ENCODE peak calls at places on chromosomes 6 and 20, in four cellular contexts. K is HCT116, N is heart left ventricle, E is body of pancreas. F is an unnamed sample.

GRCh38 chr20:36098364-36098763 is 56.2 kb upstream of the EPB41L1 start:
- DNase-seq in E (peak), N (no peak), K (no peak), F (no peak)

GRCh38 chr20:12030470-12030869 is 112.8 kb downstream of the BTBD3 start:
- DNase-seq in K (no peak), N (no peak), E (peak), F (no peak)

GRCh38 chr6:112215901-112216300 is 38.5 kb downstream of the LAMA4 start:
- DNase-seq in K (no peak), E (no peak), N (no peak), F (no peak)

GRCh38 chr6:129634411-129635230 is 75.4 kb downstream of the ARHGAP18 start:
- DNase-seq in E (no peak), K (no peak), N (no peak), F (no peak)

GRCh38 chr6:23659125-23659524 is 466.9 kb upstream of the NRSN1 start:
- DNase-seq in N (no peak), E (no peak), K (no peak), F (no peak)

GRCh38 chr6:81241717-81242116 is 510.8 kb downstream of the TENT5A start:
- DNase-seq in E (no peak), N (no peak), K (peak), F (peak)

GRCh38 chr6:95572098-95572497 is 5.2 kb upstream of the MANEA start:
- DNase-seq in N (no peak), K (no peak), E (no peak), F (no peak)

GRCh38 chr6:130178692-130179091 is 44.1 kb downstream of the SAMD3 start:
- DNase-seq in N (no peak), E (no peak), K (peak), F (no peak)

GRCh38 chr20:44334306-44334705 is 2.5 kb upstream of the R3HDML start:
- DNase-seq in N (no peak), E (peak), K (no peak), F (no peak)

DNA sequence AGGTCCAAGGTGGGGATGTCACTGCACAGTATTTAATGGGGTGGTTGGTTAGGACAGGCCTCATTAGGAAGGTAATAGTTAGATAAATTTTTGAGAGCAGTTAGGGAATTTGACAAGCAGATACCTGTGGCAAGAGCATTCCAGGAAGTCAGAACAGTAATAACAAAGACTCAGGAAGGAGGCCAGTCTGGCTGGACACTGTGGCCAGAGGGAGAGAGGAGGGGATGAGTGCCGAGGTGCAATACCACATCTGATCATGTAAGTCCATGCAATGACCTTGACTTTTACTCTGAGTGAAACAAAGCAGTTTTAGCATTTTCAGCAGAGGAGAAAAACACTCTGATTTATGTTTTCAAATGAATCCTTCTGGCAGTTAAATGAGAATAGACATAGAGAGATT is 990.7 kb upstream of the FLRT3 start:
- DNase-seq in N (no peak), E (no peak), K (no peak), F (no peak)
- TF ChIP-seq POLR2A in N (no peak), E (no peak), K (no peak), F (no peak)

DNA sequence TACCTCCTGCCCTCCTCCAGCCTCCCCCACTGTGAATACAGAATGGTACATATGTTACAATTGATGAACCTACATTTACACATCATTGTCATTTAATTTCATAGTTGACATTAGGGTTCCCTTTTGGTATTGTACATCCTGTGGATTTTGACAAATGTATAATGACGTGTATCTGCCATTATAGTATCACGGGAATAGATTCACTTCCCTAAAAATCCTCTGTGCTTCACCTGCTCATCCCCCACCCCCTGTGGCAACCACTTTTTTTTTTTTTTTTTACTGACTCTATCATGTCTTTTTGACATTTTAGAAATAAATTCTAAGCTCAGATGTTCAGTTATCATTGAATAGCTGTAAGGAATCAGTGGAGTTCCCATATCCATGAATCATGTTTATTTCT is 30.4 kb downstream of the HECA start:
- DNase-seq in E (no peak), N (no peak), K (no peak), F (no peak)
- TF ChIP-seq POLR2A in E (no peak), N (no peak), K (no peak), F (no peak)

GRCh38 chr6:31821301-31822037 is 6.1 kb upstream of the HSPA1B start:
- DNase-seq in N (peak), K (no peak), E (peak), F (peak)
- TF ChIP-seq POLR2A in N (no peak), K (peak), E (no peak), F (peak)

DNA sequence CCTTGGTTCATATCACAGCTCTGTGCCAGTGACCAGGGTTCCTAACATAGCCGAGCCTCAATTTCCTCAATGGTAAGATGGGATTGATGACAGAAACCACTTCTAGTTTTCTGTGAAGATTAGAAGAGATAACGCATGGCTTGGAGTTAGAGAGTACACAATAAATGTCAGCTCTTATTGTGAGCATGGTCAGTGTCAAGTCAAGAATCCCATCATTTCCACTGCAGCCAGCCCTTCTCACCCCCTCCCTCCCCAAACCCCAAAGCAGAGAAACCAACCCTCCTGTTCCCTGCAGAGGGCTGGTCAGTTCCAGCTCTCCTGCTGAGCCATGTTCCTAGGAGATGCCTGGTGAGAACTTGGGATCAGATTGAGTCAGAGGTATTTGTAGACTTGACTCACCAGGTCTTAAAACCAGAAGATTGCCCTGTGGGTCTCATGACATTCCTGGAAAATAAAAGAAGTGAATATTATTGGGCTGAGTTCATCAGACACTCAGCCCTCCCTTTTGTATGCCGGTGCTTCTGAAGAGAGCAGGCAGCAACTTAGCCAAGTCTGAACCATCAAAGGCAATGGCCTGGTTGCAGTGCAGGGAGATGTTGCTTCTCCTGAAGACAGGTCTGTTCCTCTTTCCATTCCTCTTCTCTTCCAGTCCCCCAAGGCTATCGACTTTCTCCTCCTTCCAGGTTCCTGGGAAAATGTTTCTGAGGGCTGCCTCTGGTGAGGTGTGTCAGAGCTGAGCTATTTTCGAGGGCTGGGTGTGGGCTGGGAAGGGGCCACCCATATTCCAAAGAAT is 278.1 kb upstream of the SUPT3H start:
- DNase-seq in N (no peak), K (peak), E (no peak), F (no peak)
- TF ChIP-seq POLR2A in N (no peak), K (no peak), E (no peak), F (no peak)

GRCh38 chr20:63856111-63856511 is 5.2 kb upstream of the ABHD16B start:
- DNase-seq in E (no peak), N (no peak), K (no peak), F (no peak)
- TF ChIP-seq POLR2A in E (peak), N (no peak), K (no peak), F (no peak)

DNA sequence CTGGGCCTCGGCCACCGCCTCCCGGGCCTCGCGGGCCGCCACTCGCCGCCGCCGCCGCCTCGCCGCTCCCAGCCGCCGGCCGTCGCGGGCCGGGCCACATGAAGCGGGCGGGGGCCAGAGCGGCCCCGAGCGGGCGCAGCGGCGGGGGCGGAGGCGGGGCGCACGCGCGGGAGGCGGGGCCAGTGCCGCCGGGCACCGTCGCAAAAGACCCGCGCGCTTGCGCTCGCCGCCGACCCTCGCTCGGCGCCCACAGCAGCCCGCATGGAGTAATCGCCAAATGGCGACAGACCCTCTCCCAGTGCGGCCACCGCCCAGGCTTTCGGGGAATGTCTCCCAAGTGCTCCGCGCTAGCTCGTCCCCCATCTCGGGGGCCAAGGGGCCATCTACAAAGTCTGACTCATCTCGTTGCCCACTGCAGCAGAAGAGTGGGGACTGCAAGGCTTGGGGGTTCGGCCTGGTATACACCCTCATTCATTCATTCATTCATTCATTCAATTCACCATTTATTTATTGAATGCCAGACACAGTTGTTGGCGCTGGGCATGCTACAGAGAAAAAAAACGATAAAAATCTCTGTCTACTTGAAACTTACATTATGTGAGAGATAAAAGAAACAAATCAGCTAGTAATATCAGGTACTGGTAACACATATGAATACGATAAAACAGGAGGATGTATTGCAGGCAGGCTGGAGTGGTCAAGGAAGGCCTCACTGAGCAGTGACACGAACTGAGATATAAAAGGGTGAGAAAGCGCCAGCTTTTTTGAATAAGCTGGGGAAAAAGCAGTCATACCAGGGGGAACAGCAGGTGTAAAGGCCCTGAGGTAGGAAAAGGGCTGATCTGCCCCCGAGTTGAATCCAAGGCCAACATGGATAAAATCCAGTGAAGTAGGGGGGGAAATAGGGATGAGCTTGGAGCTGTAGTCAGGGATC is at the start of gene B4GALT5:
- DNase-seq in N (peak), K (peak), E (peak), F (peak)
- TF ChIP-seq POLR2A in N (no peak), K (peak), E (peak), F (no peak)

GRCh38 chr20:49584418-49585382 is 16.8 kb upstream of the PTGIS start:
- DNase-seq in N (no peak), E (no peak), K (no peak), F (no peak)
- TF ChIP-seq POLR2A in N (no peak), E (no peak), K (no peak), F (no peak)